ENCODE peak calls at places on chromosomes 16 and 17, in nine cellular contexts. U is osteoblast, D is cardiac muscle cell, W is psoas muscle, N is GM23248, Y is tibial artery, E is OCI-LY7, R is heart right ventricle, Q is sigmoid colon. B is an unnamed sample. For H3K4me1, the result is how much of the 10 kb centered on the place peaks cover.

GRCh38 chr16:50997679-50998078 is 153.4 kb downstream of the SALL1 start:
- DNase-seq in U (no peak), D (no peak), W (no peak), N (no peak), Y (no peak), E (no peak), R (no peak), Q (no peak), B (no peak)

GRCh38 chr17:67218385-67218950 is 26.5 kb downstream of the HELZ start:
- DNase-seq in U (peak), D (peak), W (no peak), N (peak), Y (no peak), E (no peak), R (no peak), Q (no peak), B (peak)

GRCh38 chr17:81832608-81833159 is 407 bp downstream of the MCRIP1 start:
- DNase-seq in U (peak), D (peak), W (no peak), N (peak), Y (no peak), E (peak), R (no peak), Q (no peak), B (peak)

GRCh38 chr17:81153340-81153803 is 11.9 kb upstream of the PVALEF start:
- DNase-seq in U (no peak), D (peak), W (peak), N (peak), Y (no peak), E (no peak), R (no peak), Q (no peak), B (peak)

GRCh38 chr16:49786926-49787557 is 68.9 kb downstream of the ZNF423 start:
- DNase-seq in U (peak), D (no peak), W (no peak), N (no peak), Y (no peak), E (no peak), R (no peak), Q (no peak), B (no peak)

GRCh38 chr17:41917957-41918391 is 777 bp downstream of the ACLY start:
- DNase-seq in U (no peak), D (peak), W (peak), N (peak), Y (peak), E (peak), R (peak), Q (peak), B (peak)

GRCh38 chr16:67035364-67035763 is 6.4 kb downstream of the CBFB start:
- DNase-seq in U (no peak), D (no peak), W (no peak), N (no peak), Y (no peak), E (no peak), R (no peak), Q (no peak), B (no peak)

GRCh38 chr17:55421179-55421934 is at the start of gene MMD:
- DNase-seq in U (no peak), D (no peak), W (peak), N (peak), Y (no peak), E (peak), R (no peak), Q (peak), B (no peak)

GRCh38 chr17:8941980-8942617 is 23.4 kb downstream of the PIK3R5 start:
- DNase-seq in U (peak), D (no peak), W (no peak), N (no peak), Y (no peak), E (no peak), R (no peak), Q (no peak), B (no peak)

GRCh38 chr17:76949913-76950695 is 81.9 kb downstream of the MGAT5B start:
- DNase-seq in U (peak), D (no peak), W (no peak), N (no peak), Y (no peak), E (no peak), R (no peak), Q (no peak), B (no peak)

GRCh38 chr16:78310990-78311561 is 211.6 kb downstream of the WWOX start:
- DNase-seq in U (peak), D (no peak), W (no peak), N (no peak), Y (no peak), E (no peak), R (no peak), Q (no peak), B (no peak)

GRCh38 chr17:69588316-69588715 is 173.8 kb downstream of the MAP2K6 start:
- DNase-seq in U (no peak), D (no peak), W (no peak), N (no peak), Y (no peak), E (no peak), R (no peak), Q (no peak), B (no peak)

GRCh38 chr16:86590501-86591144 is 12.3 kb downstream of the FOXL1 start:
- DNase-seq in U (peak), D (peak), W (no peak), N (peak), Y (no peak), E (no peak), R (no peak), Q (no peak), B (no peak)

GRCh38 chr17:31148205-31148604 is 53.4 kb downstream of the NF1 start:
- DNase-seq in U (no peak), D (peak), W (no peak), N (no peak), Y (no peak), E (no peak), R (no peak), Q (no peak), B (no peak)

GRCh38 chr17:57861000-57861736 is 11.3 kb upstream of the MRPS23 start:
- DNase-seq in U (peak), D (no peak), W (peak), N (peak), Y (peak), E (peak), R (peak), Q (peak), B (peak)

GRCh38 chr17:50867856-50868438 is 1.8 kb upstream of the TOB1 start:
- DNase-seq in U (no peak), D (no peak), W (no peak), N (no peak), Y (no peak), E (no peak), R (no peak), Q (no peak), B (no peak)

GRCh38 chr16:8572919-8573724 is 17.2 kb downstream of the TMEM114 start:
- DNase-seq in U (no peak), D (peak), W (no peak), N (peak), Y (no peak), E (peak), R (no peak), Q (no peak), B (peak)

GRCh38 chr17:75776399-75777242 is 8.0 kb upstream of the UNK start:
- DNase-seq in U (peak), D (peak), W (no peak), N (peak), Y (no peak), E (no peak), R (no peak), Q (peak), B (peak)

GRCh38 chr17:27573548-27573947 is 57.4 kb upstream of the LGALS9 start:
- DNase-seq in U (no peak), D (no peak), W (no peak), N (no peak), Y (no peak), E (no peak), R (no peak), Q (no peak), B (no peak)

GRCh38 chr16:30187971-30188561 is 4.7 kb downstream of the CORO1A start:
- DNase-seq in U (peak), D (no peak), W (no peak), N (no peak), Y (peak), E (no peak), R (no peak), Q (no peak), B (no peak)

GRCh38 chr17:64692187-64692586 is 30.1 kb upstream of the SMURF2 start:
- DNase-seq in U (no peak), D (no peak), W (no peak), N (no peak), Y (no peak), E (no peak), R (no peak), Q (no peak), B (no peak)
- H3K4me3 ChIP-seq in U (no peak), D (no peak), W (no peak), N (no peak), Y (no peak), E (no peak), R (no peak), Q (no peak), B (no peak)

GRCh38 chr16:82655720-82656500 is 29.1 kb downstream of the CDH13 start:
- DNase-seq in U (no peak), D (no peak), W (no peak), N (no peak), Y (no peak), E (no peak), R (no peak), Q (peak), B (no peak)
- H3K27ac ChIP-seq in U (peak), D (no peak), W (peak), N (peak), Y (no peak), E (no peak), R (peak), Q (no peak), B (no peak)

DNA sequence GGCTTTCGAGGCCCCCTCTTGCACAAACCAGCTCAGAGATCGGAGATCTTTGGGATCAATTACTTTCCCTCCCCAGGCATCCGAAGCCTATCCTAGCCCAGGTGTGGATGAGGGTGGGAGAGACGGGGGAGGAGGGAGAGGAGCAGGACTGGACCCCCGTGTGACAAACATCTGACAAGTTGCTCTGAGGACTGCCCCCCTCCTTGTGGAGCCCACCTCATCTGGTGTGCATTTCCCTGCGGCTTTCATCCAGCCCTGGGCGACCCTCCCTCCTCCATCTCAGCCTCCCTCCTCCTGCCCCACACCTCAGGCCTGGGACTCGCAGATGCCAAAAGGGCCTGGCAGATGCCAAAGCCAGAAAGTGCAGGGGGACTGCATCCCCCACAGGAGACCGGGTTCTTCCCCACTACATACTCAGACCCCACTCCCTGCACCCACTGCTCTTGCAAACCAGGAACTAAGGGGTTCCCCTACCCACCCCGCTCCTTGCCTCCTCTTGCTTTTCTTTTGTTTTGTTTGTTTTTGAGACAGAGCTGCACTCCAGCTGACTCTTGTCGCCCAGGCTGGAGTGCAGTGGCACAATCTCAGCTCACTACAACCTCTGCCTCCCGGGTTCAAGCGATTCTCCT is 3.3 kb downstream of the HS3ST6 start:
- DNase-seq in U (peak), D (no peak), W (no peak), N (no peak), Y (no peak), E (no peak), R (no peak), Q (no peak), B (no peak)
- H3K4me1 ChIP-seq in U (under half), D (under half), W (under half), N (under half), Y (under half), E (under half), R (under half), Q (under half), B (under half)

DNA sequence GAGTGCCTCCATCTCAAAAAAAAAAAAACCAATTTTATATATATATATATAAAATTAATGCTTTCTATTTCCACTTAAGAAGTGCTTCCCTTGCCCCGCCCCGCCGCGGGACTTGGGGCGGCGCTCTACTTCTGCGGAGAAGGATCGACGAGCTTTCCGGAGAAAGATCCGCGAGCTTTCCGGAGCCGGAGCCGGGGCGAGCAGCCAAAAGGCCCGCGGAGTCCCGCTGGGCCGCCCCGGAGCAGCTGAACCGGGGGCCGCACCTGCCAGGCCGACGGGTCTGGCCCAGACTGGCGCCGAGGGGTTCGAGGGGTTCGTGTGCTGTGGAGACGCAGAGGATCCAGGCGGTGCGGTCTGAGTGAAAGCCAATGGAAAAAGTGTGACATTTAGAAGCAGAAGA is 50.7 kb downstream of the TBC1D26 start:
- DNase-seq in U (peak), D (peak), W (peak), N (peak), Y (peak), E (no peak), R (peak), Q (peak), B (peak)
- H3K4me3 ChIP-seq in U (peak), D (no peak), W (peak), N (peak), Y (peak), E (no peak), R (peak), Q (peak), B (peak)

GRCh38 chr17:16187642-16188041 is 27.7 kb downstream of the NCOR1 start:
- DNase-seq in U (no peak), D (no peak), W (no peak), N (no peak), Y (no peak), E (no peak), R (no peak), Q (no peak), B (no peak)

GRCh38 chr17:16190703-16191360 is 24.5 kb downstream of the NCOR1 start:
- DNase-seq in U (no peak), D (no peak), W (no peak), N (no peak), Y (no peak), E (no peak), R (no peak), Q (no peak), B (no peak)

GRCh38 chr17:16191604-16192003 is 23.7 kb downstream of the NCOR1 start:
- DNase-seq in U (peak), D (no peak), W (no peak), N (no peak), Y (no peak), E (no peak), R (no peak), Q (no peak), B (no peak)

DNA sequence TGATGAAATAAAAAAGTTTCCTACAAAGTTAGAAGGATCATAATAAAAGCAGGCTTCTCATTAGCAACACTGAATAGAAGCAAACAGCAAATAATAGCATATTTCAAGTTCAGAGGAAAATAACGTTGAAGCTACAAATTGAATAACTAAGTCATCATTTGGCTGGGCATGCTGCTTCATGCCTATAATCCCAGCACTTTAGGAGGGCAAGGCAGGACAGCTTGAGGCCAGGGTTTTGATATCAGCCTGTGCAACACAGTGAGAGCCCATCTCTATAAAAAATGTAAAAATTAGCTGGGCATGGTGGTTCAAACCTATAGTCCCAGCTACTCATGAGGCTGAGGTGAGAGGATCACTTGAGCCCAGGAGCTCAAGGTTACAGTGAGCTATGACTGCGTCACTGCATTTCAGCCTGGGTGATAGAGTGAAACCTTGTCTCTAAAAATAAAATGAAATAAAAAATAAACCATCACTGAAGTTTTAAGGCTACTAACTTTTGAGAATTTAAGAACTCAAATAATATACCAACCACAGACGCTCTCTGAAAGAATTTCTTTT is 25.5 kb downstream of the NCOR1 start:
- DNase-seq in U (no peak), D (no peak), W (no peak), N (no peak), Y (no peak), E (no peak), R (no peak), Q (no peak), B (no peak)
- H3K27ac ChIP-seq in U (peak), D (no peak), W (peak), N (no peak), Y (no peak), E (no peak), R (peak), Q (no peak), B (peak)

DNA sequence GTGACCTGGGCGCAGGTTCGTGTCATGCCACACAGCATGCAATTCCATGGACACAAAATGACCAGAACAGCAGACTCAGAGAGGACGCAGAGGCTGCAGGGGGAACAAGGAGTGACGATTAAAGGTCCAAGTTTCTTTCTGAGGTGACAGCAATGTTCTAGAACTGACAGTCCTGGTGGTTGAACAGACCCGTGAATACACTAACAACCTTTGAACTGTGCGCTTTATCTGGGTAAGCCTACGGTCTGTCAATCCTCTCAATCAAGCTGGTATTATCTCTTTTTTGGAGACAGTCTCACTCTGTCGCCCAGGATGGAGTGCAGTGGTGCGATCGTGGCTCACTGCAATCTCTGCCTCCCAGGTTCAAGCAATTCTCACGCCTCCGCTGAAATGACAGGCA is 134.1 kb downstream of the ZNF778 start:
- DNase-seq in U (no peak), D (no peak), W (no peak), N (no peak), Y (no peak), E (no peak), R (no peak), Q (no peak), B (no peak)
- H3K4me1 ChIP-seq in U (under half), D (under half), W (half or more), N (under half), Y (under half), E (under half), R (under half), Q (under half), B (under half)

GRCh38 chr16:81737885-81738536 is 41.1 kb upstream of the PLCG2 start:
- DNase-seq in U (peak), D (peak), W (peak), N (peak), Y (peak), E (peak), R (peak), Q (peak), B (peak)
- H3K4me3 ChIP-seq in U (peak), D (no peak), W (no peak), N (peak), Y (peak), E (peak), R (peak), Q (no peak), B (no peak)

DNA sequence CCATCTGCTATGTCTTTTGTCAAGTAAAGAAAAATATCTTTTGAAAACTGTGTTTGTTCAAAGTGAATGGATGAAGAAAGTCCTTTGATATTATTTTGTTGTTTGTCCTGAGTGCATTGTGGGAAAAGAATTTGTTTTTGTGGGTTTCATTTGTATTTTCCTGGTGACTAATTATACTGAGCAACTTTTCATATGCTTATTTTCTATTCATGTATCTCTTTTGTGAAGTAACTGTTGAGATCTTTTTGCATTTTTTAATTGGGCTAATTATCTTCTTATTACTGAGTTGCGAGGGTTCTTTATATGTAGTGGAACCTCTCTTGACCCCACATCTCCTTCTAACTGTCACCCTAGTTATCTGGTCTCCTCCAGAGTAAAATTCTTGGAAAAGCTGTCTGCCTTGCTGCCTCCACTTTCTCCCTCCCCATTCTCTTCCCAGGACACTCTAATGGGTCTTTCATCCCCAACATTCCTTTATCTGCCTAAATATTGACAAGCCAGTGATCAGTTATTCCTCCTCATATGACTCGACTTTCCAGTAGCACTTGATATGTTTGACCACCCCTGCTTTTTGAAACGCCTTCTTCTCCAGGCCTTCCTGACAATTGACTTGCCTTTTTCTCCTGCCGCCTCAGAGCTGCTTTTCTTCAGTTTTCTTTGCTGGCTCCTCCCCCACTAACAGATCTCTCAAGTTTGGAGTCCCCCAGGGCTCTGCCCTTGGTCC is 117.6 kb upstream of the HAS3 start:
- DNase-seq in U (no peak), D (no peak), W (no peak), N (no peak), Y (no peak), E (no peak), R (no peak), Q (no peak), B (no peak)
- H3K27ac ChIP-seq in U (no peak), D (peak), W (no peak), N (no peak), Y (no peak), E (no peak), R (no peak), Q (no peak), B (no peak)

DNA sequence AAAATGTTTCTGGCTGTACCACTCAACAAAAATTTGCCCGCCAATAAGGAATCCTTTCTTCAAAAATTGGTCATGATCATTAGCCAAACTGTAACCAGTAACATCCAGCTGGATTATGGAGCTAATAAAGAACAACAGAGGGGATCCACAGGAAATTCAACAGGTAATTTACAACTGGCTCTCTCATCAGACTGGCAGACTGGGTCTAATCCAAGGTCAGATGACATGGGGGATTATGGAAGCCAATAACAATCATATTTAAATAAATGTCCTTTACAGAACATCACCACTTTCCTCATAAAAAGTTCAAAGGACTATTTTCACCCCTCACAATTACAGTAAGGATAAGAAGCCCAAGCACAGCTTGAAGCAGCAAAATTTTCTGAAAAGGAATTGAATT is 66.4 kb downstream of the KANSL1 start:
- DNase-seq in U (no peak), D (no peak), W (no peak), N (no peak), Y (no peak), E (no peak), R (no peak), Q (no peak), B (no peak)
- H3K4me1 ChIP-seq in U (under half), D (half or more), W (half or more), N (under half), Y (half or more), E (under half), R (half or more), Q (under half), B (under half)

GRCh38 chr16:89277049-89277448 is 59.5 kb downstream of the ZNF778 start:
- DNase-seq in U (no peak), D (no peak), W (no peak), N (no peak), Y (no peak), E (no peak), R (no peak), Q (no peak), B (no peak)

GRCh38 chr16:89279666-89280481 is 62.4 kb downstream of the ZNF778 start:
- DNase-seq in U (no peak), D (no peak), W (no peak), N (no peak), Y (no peak), E (no peak), R (no peak), Q (no peak), B (no peak)

GRCh38 chr16:89275837-89276720 is 58.6 kb downstream of the ZNF778 start:
- DNase-seq in U (no peak), D (no peak), W (no peak), N (no peak), Y (no peak), E (no peak), R (no peak), Q (no peak), B (no peak)

GRCh38 chr16:89278441-89279240 is 61.1 kb downstream of the ZNF778 start:
- DNase-seq in U (no peak), D (no peak), W (no peak), N (no peak), Y (no peak), E (no peak), R (no peak), Q (no peak), B (no peak)

GRCh38 chr16:89277641-89278341 is 60.3 kb downstream of the ZNF778 start:
- DNase-seq in U (no peak), D (no peak), W (no peak), N (no peak), Y (no peak), E (no peak), R (no peak), Q (no peak), B (no peak)
- H3K4me3 ChIP-seq in U (no peak), D (no peak), W (no peak), N (no peak), Y (no peak), E (no peak), R (no peak), Q (no peak), B (no peak)